ENCODE peak calls at places on chromosomes 7 and 10, in eight cellular contexts. V is transverse colon, D is MM.1S, N is body of pancreas, G is uterus, Q is PC-3, K is adrenal gland, H is Panc1. L is an unnamed sample.

GRCh38 chr10:4191354-4191753 is 406.3 kb upstream of the KLF6 start:
- DNase-seq in H (no peak), K (no peak), D (no peak), N (no peak), V (no peak), Q (peak; percentile 88), G (no peak), L (no peak)

GRCh38 chr7:149624006-149624405 is 126.4 kb upstream of the ZNF746 start:
- DNase-seq in H (no peak), G (peak; percentile 29), Q (peak; percentile 17), D (peak; percentile 58), N (peak; percentile 46), V (peak; percentile 39), K (peak; percentile 55), L (no peak)

GRCh38 chr7:156993925-156994235 is 16.6 kb downstream of the MNX1 start:
- DNase-seq in D (no peak), H (no peak), G (no peak), N (no peak), V (no peak), Q (no peak), K (no peak), L (no peak)

GRCh38 chr10:4111593-4111992 is 326.6 kb upstream of the KLF6 start:
- DNase-seq in H (no peak), G (no peak), N (no peak), K (no peak), V (no peak), Q (peak; percentile 30), D (no peak), L (no peak)

GRCh38 chr7:7851991-7852390 is 116.6 kb upstream of the GLCCI1 start:
- DNase-seq in H (no peak), Q (no peak), K (no peak), V (no peak), N (no peak), G (no peak), D (no peak), L (no peak)

GRCh38 chr10:101669181-101669580 is 25.8 kb downstream of the FBXW4 start:
- DNase-seq in D (no peak), H (no peak), G (no peak), K (no peak), V (no peak), Q (no peak), N (no peak), L (no peak)

GRCh38 chr7:41817386-41817785 is 114.5 kb upstream of the INHBA start:
- DNase-seq in D (peak; percentile 36), K (no peak), V (no peak), N (no peak), H (no peak), G (no peak), Q (peak; percentile 30), L (no peak)

GRCh38 chr10:63083904-63084689 is 49.0 kb upstream of the NRBF2 start:
- DNase-seq in N (peak; percentile 72), Q (peak; percentile 99), V (peak; percentile 51), K (peak; percentile 81), H (peak; percentile 77), D (peak; percentile 64), G (peak; percentile 67), L (no peak)

GRCh38 chr7:130865408-130866236 is 131.6 kb upstream of the KLF14 start:
- DNase-seq in G (no peak), Q (peak; percentile 55), K (no peak), H (no peak), D (peak; percentile 42), V (no peak), N (no peak), L (no peak)

GRCh38 chr7:41118490-41118889 is 584.4 kb downstream of the INHBA start:
- DNase-seq in Q (no peak), K (no peak), H (no peak), V (no peak), D (no peak), G (no peak), N (no peak), L (no peak)

GRCh38 chr7:52956379-52956915 is 79.0 kb upstream of the POM121L12 start:
- DNase-seq in K (no peak), Q (peak; percentile 6), H (no peak), N (peak; percentile 9), G (no peak), D (no peak), V (no peak), L (no peak)

GRCh38 chr7:139799586-139799985 is 21.8 kb upstream of the HIPK2 start:
- DNase-seq in Q (peak; percentile 28), H (no peak), D (no peak), V (no peak), G (no peak), K (no peak), N (no peak), L (no peak)

GRCh38 chr7:68700414-68700813 is 897.9 kb upstream of the AUTS2 start:
- DNase-seq in K (no peak), Q (no peak), V (no peak), H (no peak), D (no peak), G (no peak), N (no peak), L (no peak)

GRCh38 chr10:132507956-132508490 is 29.6 kb upstream of the INPP5A start:
- DNase-seq in V (no peak), H (no peak), G (no peak), D (no peak), Q (no peak), N (no peak), K (peak; percentile 48), L (no peak)

GRCh38 chr7:127251048-127251451 is 1.7 kb downstream of the GRM8 start:
- DNase-seq in G (no peak), V (no peak), H (no peak), Q (no peak), N (peak; percentile 25), K (no peak), D (no peak), L (no peak)

GRCh38 chr10:118369806-118370205 is 27.7 kb upstream of the FAM204A start:
- DNase-seq in V (no peak), G (no peak), D (no peak), K (no peak), Q (no peak), N (no peak), H (no peak), L (no peak)

GRCh38 chr7:134891262-134892001 is 94.9 kb upstream of the AGBL3 start:
- DNase-seq in V (peak; percentile 47), N (peak; percentile 64), H (peak; percentile 79), G (peak; percentile 84), Q (peak; percentile 92), D (peak; percentile 25), K (peak; percentile 95), L (peak; percentile 50)

GRCh38 chr10:47361293-47361692 is 13.1 kb downstream of the RBP3 start:
- DNase-seq in N (peak; percentile 69), G (no peak), D (peak; percentile 18), H (no peak), V (peak; percentile 34), Q (peak; percentile 56), K (peak; percentile 66), L (peak; percentile 64)

GRCh38 chr10:79153753-79154152 is 85.0 kb downstream of the ZMIZ1 start:
- DNase-seq in V (no peak), N (peak; percentile 67), G (no peak), D (no peak), Q (no peak), H (no peak), K (peak; percentile 87), L (no peak)

GRCh38 chr10:15196335-15196834 is 27.9 kb upstream of the NMT2 start:
- DNase-seq in G (no peak), D (no peak), Q (no peak), K (no peak), H (no peak), N (no peak), V (no peak), L (no peak)
- H3K36me3 ChIP-seq in G (no peaks in the 10 kb centered on the region), D (no peaks in the 10 kb centered on the region), Q (no peaks in the 10 kb centered on the region), K (no peaks in the 10 kb centered on the region), H (no peaks in the 10 kb centered on the region), N (no peaks in the 10 kb centered on the region), V (no peaks in the 10 kb centered on the region), L (no peaks in the 10 kb centered on the region)

GRCh38 chr10:119493155-119493554 is 49.4 kb downstream of the RGS10 start:
- DNase-seq in N (no peak), D (no peak), G (no peak), Q (no peak), H (no peak), V (no peak), K (no peak), L (no peak)

GRCh38 chr10:119495061-119495505 is 47.4 kb downstream of the RGS10 start:
- DNase-seq in K (no peak), G (no peak), V (no peak), D (no peak), N (no peak), Q (no peak), H (no peak), L (no peak)

GRCh38 chr10:119494224-119495060 is 48.1 kb downstream of the RGS10 start:
- DNase-seq in N (no peak), V (no peak), D (no peak), K (no peak), Q (peak; percentile 67), H (peak; percentile 8), G (no peak), L (no peak)

GRCh38 chr10:119489572-119490326 is 52.8 kb downstream of the RGS10 start:
- DNase-seq in H (peak; percentile 39), Q (peak; percentile 52), N (peak; percentile 25), K (no peak), V (peak; percentile 43), G (peak; percentile 51), D (peak; percentile 65), L (peak; percentile 80)

GRCh38 chr10:119491941-119492340 is 50.6 kb downstream of the RGS10 start:
- DNase-seq in D (no peak), H (no peak), V (no peak), K (no peak), Q (no peak), N (no peak), G (no peak), L (no peak)
- H3K4me3 ChIP-seq in D (no peak overlapping the region), H (no peak overlapping the region), V (no peak overlapping the region), K (no peak overlapping the region), Q (no peak overlapping the region), N (no peak overlapping the region), G (no peak overlapping the region), L (no peak overlapping the region)

DNA sequence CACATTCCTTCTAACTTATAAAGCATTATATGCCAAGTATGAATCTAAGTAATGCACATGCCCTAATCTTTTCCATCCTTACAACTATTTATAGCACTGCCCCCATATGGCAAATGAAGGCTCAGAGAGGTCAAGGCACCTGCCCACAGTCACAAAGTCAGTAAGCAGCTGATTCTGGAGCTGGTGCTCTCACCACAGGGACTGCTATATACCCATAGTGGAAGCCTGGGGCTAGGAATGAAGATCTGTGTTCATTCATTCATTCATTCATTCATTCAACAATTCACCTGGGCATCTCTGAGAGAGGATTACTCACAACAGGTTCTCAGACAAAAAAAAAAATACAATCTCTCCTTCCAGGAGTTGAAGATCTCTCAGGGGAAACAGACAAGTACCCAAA is 213.4 kb downstream of the KCNMA1 start:
- DNase-seq in G (no peak), Q (no peak), K (no peak), V (no peak), N (no peak), D (no peak), H (no peak), L (no peak)
- H3K4me1 ChIP-seq in G (peaks cover 5% of the 10 kb centered on the region), Q (no peaks in the 10 kb centered on the region), K (peaks cover 27% of the 10 kb centered on the region), V (no peaks in the 10 kb centered on the region), N (peaks cover 72% of the 10 kb centered on the region), D (no peaks in the 10 kb centered on the region), H (peaks cover 4% of the 10 kb centered on the region), L (peaks cover 7% of the 10 kb centered on the region)

DNA sequence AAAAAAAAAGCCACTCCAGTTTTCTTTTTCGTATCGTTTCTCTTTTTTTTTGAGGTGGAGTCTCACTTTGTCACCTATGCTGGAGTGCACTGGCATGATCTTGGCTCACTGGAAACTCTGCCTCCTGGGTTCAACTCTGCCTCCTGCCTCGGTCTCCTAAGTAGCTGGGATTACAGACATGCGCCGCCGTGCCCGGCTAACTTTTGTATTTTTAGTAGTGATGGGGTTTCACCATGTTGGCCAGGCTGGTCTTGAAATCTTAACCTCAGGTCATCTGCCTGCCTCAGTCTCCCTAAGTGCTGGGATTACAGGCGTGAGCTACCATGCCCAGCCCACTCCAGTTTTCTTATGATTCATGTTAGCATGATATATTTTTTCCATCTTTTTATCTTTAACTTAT is 92.7 kb downstream of the ANKRD61 start:
- DNase-seq in Q (no peak), V (no peak), H (no peak), K (peak; percentile 36), D (no peak), G (no peak), N (no peak), L (no peak)
- H3K36me3 ChIP-seq in Q (peaks cover 37% of the 10 kb centered on the region), V (peaks cover 45% of the 10 kb centered on the region), H (no peaks in the 10 kb centered on the region), K (peaks cover 19% of the 10 kb centered on the region), D (peaks cover 8% of the 10 kb centered on the region), G (no peaks in the 10 kb centered on the region), N (no peaks in the 10 kb centered on the region), L (peaks cover 64% of the 10 kb centered on the region)

L was measured in SJSA1.